ENCODE peak calls at places on chromosomes 12 and 14, in six cellular contexts. G is PC-3, J is gastrocnemius medialis, O is kidney, N is H9, I is mammary epithelial cell. L is an unnamed sample. For H3K4me1, the result is how much of the 10 kb centered on the place peaks cover.

GRCh38 chr14:90599339-90599738 is 202.5 kb downstream of the CALM1 start:
- DNase-seq in G (no peak), J (no peak), O (no peak), N (no peak), I (no peak), L (no peak)

GRCh38 chr12:78864483-78865296 is at the start of gene SYT1:
- DNase-seq in G (peak), J (no peak), O (peak), N (peak), I (peak), L (peak)

GRCh38 chr14:94041551-94042346 is 15.6 kb downstream of the OTUB2 start:
- DNase-seq in G (no peak), J (no peak), O (peak), N (no peak), I (no peak), L (peak)

GRCh38 chr14:101233861-101234587 is 327.3 kb upstream of the DIO3 start:
- DNase-seq in G (no peak), J (no peak), O (peak), N (peak), I (no peak), L (no peak)

GRCh38 chr12:22018860-22019259 is 27.2 kb upstream of the CMAS start:
- DNase-seq in G (peak), J (no peak), O (no peak), N (no peak), I (no peak), L (no peak)

GRCh38 chr12:24617471-24617870 is 331.4 kb downstream of the BCAT1 start:
- DNase-seq in G (no peak), J (no peak), O (no peak), N (no peak), I (no peak), L (no peak)

GRCh38 chr14:44960646-44961045 is 1.1 kb downstream of the KLHL28 start:
- DNase-seq in G (no peak), J (no peak), O (no peak), N (no peak), I (no peak), L (no peak)

GRCh38 chr12:42481368-42481767 is 108.2 kb downstream of the PRICKLE1 start:
- DNase-seq in G (no peak), J (no peak), O (no peak), N (peak), I (no peak), L (no peak)

GRCh38 chr12:96177013-96177412 is 17.2 kb upstream of the ELK3 start:
- DNase-seq in G (peak), J (no peak), O (no peak), N (no peak), I (peak), L (no peak)

GRCh38 chr12:57477710-57478681 is 1.7 kb downstream of the ARHGAP9 start:
- DNase-seq in G (no peak), J (no peak), O (no peak), N (no peak), I (no peak), L (no peak)

GRCh38 chr14:84409435-84409834 is 1120.5 kb upstream of the FLRT2 start:
- DNase-seq in G (no peak), J (no peak), O (no peak), N (no peak), I (no peak), L (no peak)

GRCh38 chr14:38143651-38144505 is 63.8 kb upstream of the SSTR1 start:
- DNase-seq in G (peak), J (no peak), O (no peak), N (no peak), I (no peak), L (no peak)

GRCh38 chr14:69287096-69287991 is 27.4 kb downstream of the GALNT16 start:
- DNase-seq in G (peak), J (no peak), O (no peak), N (peak), I (no peak), L (no peak)

GRCh38 chr12:57389033-57389432 is 41.8 kb downstream of the R3HDM2 start:
- DNase-seq in G (peak), J (no peak), O (no peak), N (no peak), I (peak), L (no peak)

GRCh38 chr14:59829941-59830734 is 40.4 kb downstream of the RTN1 start:
- DNase-seq in G (peak), J (no peak), O (no peak), N (no peak), I (no peak), L (no peak)

GRCh38 chr12:25875661-25876060 is 82.8 kb upstream of the RASSF8 start:
- DNase-seq in G (no peak), J (no peak), O (no peak), N (no peak), I (no peak), L (no peak)

GRCh38 chr12:83016226-83016835 is 329.6 kb downstream of the TMTC2 start:
- DNase-seq in G (peak), J (peak), O (no peak), N (no peak), I (peak), L (peak)

GRCh38 chr12:112121780-112122565 is 3.4 kb upstream of the TRAFD1 start:
- DNase-seq in G (peak), J (peak), O (peak), N (peak), I (peak), L (peak)

GRCh38 chr12:108612788-108613282 is 15.0 kb upstream of the TMEM119 start:
- DNase-seq in G (no peak), J (no peak), O (no peak), N (peak), I (peak), L (no peak)

GRCh38 chr12:40336573-40337199 is 111.9 kb downstream of the LRRK2 start:
- DNase-seq in G (peak), J (no peak), O (no peak), N (no peak), I (no peak), L (no peak)

GRCh38 chr12:113154351-113154973 is 4.9 kb downstream of the CFAP73 start:
- DNase-seq in G (no peak), J (no peak), O (no peak), N (peak), I (no peak), L (no peak)
- H3K4me1 ChIP-seq in G (under half), J (under half), O (under half), N (under half), I (under half), L (under half)

GRCh38 chr12:11838403-11838802 is 188.9 kb downstream of the ETV6 start:
- DNase-seq in G (no peak), J (no peak), O (no peak), N (no peak), I (no peak), L (no peak)
- H3K4me1 ChIP-seq in G (under half), J (under half), O (under half), N (under half), I (under half), L (half or more)

GRCh38 chr12:94595152-94595551 is 55.2 kb downstream of the TMCC3 start:
- DNase-seq in G (peak), J (no peak), O (no peak), N (no peak), I (peak), L (no peak)
- H3K4me1 ChIP-seq in G (half or more), J (half or more), O (under half), N (under half), I (half or more), L (under half)

GRCh38 chr12:1878214-1878613 is 40.2 kb downstream of the CACNA2D4 start:
- DNase-seq in G (no peak), J (no peak), O (no peak), N (no peak), I (no peak), L (no peak)
- H3K4me1 ChIP-seq in G (under half), J (under half), O (under half), N (under half), I (under half), L (under half)

DNA sequence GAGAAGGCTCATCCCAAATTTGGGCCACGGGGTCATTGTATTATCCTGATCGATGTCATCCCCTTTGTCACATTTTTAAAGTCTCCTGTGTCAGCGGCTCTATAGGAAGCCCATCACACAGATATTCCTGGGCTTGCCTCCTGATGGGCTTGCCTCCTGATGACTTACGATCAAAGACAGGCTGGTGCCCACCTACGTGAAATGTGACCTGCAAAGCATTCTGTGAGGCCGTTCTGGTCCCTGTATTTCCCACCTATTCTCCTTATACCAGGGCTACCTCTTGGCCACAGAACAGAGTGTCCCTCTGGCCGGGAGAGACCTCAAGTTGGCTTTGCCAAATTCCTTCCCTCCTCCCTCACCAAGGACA is 160.0 kb downstream of the TSPAN9 start:
- DNase-seq in G (no peak), J (no peak), O (no peak), N (no peak), I (no peak), L (no peak)
- H3K4me1 ChIP-seq in G (under half), J (under half), O (under half), N (under half), I (under half), L (half or more)

DNA sequence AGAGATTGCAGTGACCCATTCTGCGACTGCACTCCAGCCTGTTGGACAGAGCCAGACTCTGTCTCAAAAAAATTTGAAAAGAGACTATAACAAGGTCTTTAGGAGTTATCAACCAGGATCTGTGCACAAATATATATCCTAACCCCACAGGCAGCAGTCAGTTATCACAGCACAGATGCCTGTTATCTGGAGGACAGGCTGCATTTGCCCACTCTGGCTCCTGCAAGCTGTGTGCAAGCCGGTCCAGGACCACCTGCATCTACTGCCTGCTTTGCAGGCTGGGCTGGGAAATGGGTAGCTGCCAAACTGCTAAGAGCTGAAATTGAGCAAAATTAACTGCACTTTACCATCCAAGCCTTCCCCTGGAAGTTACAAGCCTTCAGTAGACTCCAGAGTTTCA is 21.4 kb upstream of the RCOR1 start:
- DNase-seq in G (no peak), J (no peak), O (no peak), N (no peak), I (no peak), L (no peak)
- H3K4me1 ChIP-seq in G (under half), J (under half), O (under half), N (under half), I (under half), L (under half)

DNA sequence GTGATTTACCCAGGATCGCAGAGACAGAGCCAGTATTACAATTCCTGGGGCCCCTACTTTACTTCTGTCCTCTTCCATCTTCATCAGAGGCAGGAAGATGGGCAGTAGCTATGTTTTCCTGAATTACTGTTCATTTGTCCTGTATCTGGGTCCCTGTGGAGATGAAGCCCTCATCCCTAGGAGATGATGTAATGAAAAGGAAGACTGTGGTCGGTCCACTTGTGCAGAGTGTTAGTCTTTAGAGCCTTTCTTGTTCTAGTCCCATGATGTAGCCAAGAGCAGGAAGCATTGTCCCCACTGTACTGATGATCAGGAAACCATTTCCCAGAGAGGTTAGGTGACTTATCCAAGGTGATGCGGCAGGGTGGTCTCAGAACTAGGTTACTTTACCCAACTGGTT is 2.6 kb downstream of the CD9 start:
- DNase-seq in G (no peak), J (no peak), O (no peak), N (no peak), I (no peak), L (no peak)
- H3K4me1 ChIP-seq in G (under half), J (under half), O (under half), N (half or more), I (half or more), L (half or more)

GRCh38 chr14:75717729-75718128 is 56.7 kb downstream of the TTLL5 start:
- DNase-seq in G (no peak), J (peak), O (no peak), N (no peak), I (no peak), L (no peak)
- H3K4me1 ChIP-seq in G (under half), J (under half), O (under half), N (under half), I (under half), L (under half)

L was measured in heart right ventricle.